ENCODE peak calls at places on chromosomes 7 and 10, in eight cellular contexts. I, H, Z, L, E, R, O and C are unnamed samples.

GRCh38 chr10:17981766-17982380 is 30.2 kb downstream of the SLC39A12 start:
- DNase-seq in L (no peak), Z (peak), O (no peak), E (no peak), R (peak), I (no peak), H (peak), C (no peak)

GRCh38 chr10:6530966-6531365 is 49.1 kb downstream of the PRKCQ start:
- DNase-seq in E (no peak), L (no peak), R (no peak), H (no peak), O (no peak), I (no peak), Z (no peak), C (no peak)

GRCh38 chr7:75772081-75773077 is at the start of gene CCL26:
- DNase-seq in R (no peak), Z (peak), H (peak), O (no peak), E (no peak), I (no peak), L (no peak), C (no peak)

GRCh38 chr10:133115453-133115842 is 27.7 kb downstream of the ADGRA1 start:
- DNase-seq in H (no peak), R (no peak), Z (no peak), I (no peak), O (no peak), E (no peak), L (no peak), C (no peak)

GRCh38 chr7:21476429-21476828 is 48.5 kb downstream of the SP4 start:
- DNase-seq in Z (no peak), E (no peak), H (no peak), O (no peak), I (no peak), L (no peak), R (no peak), C (no peak)

GRCh38 chr10:93554760-93555432 is 11.6 kb upstream of the FFAR4 start:
- DNase-seq in R (peak), O (no peak), L (no peak), H (peak), Z (peak), E (peak), I (no peak), C (peak)

GRCh38 chr7:97871659-97872024 is 566 bp downstream of the ASNS start:
- DNase-seq in Z (no peak), H (peak), L (no peak), O (no peak), E (no peak), R (no peak), I (peak), C (no peak)

GRCh38 chr7:151717918-151718317 is 159.0 kb downstream of the PRKAG2 start:
- DNase-seq in L (no peak), H (no peak), R (no peak), Z (no peak), I (no peak), E (no peak), O (no peak), C (no peak)

GRCh38 chr10:11018426-11018818 is 750 bp downstream of the CELF2 start:
- DNase-seq in H (no peak), R (no peak), O (no peak), E (no peak), L (no peak), Z (no peak), I (no peak), C (no peak)

GRCh38 chr7:90931996-90932912 is 332.0 kb upstream of the FZD1 start:
- DNase-seq in R (no peak), O (no peak), E (no peak), H (no peak), I (no peak), L (no peak), Z (peak), C (no peak)

GRCh38 chr7:20158684-20159083 is 58.5 kb downstream of the MACC1 start:
- DNase-seq in H (no peak), E (peak), R (no peak), I (no peak), O (peak), L (no peak), Z (no peak), C (no peak)

GRCh38 chr7:116671681-116672595 is at the start of gene MET:
- DNase-seq in H (peak), I (no peak), Z (no peak), E (no peak), L (no peak), R (peak), O (peak), C (peak)

GRCh38 chr7:133602291-133602690 is 349.4 kb downstream of the EXOC4 start:
- DNase-seq in R (no peak), H (no peak), Z (peak), O (no peak), E (no peak), I (no peak), L (no peak), C (no peak)

GRCh38 chr7:151687523-151688235 is 168.0 kb upstream of the RHEB start:
- DNase-seq in Z (peak), I (no peak), O (no peak), H (peak), R (peak), E (no peak), L (no peak), C (no peak)

GRCh38 chr10:24039331-24039730 is 169.6 kb upstream of the KIAA1217 start:
- DNase-seq in L (no peak), H (no peak), O (no peak), R (no peak), Z (no peak), E (no peak), I (no peak), C (no peak)

GRCh38 chr10:12819656-12820055 is 181.9 kb downstream of the CCDC3 start:
- DNase-seq in I (no peak), Z (no peak), E (no peak), O (no peak), R (no peak), H (no peak), L (no peak), C (no peak)

GRCh38 chr7:79454325-79454960 is 976 bp upstream of the MAGI2 start:
- DNase-seq in R (no peak), L (no peak), I (no peak), Z (no peak), H (peak), E (no peak), O (no peak), C (no peak)

GRCh38 chr7:96778263-96778662 is 68.6 kb upstream of the SEM1 start:
- DNase-seq in I (no peak), R (peak), Z (no peak), O (no peak), E (no peak), H (no peak), L (no peak), C (no peak)

GRCh38 chr10:12409171-12409570 is 59.8 kb downstream of the CAMK1D start:
- DNase-seq in L (no peak), O (no peak), I (no peak), R (no peak), E (no peak), H (no peak), Z (no peak), C (no peak)

GRCh38 chr10:22245567-22245966 is 27.8 kb upstream of the EBLN1 start:
- DNase-seq in Z (no peak), H (peak), L (no peak), I (no peak), E (no peak), R (no peak), O (no peak), C (no peak)

GRCh38 chr10:78957471-78958039 is 111.2 kb upstream of the ZMIZ1 start:
- DNase-seq in E (no peak), O (no peak), Z (no peak), R (no peak), L (no peak), I (no peak), H (no peak), C (no peak)

GRCh38 chr10:131788386-131788785 is 112.4 kb upstream of the PPP2R2D start:
- DNase-seq in E (no peak), Z (no peak), O (no peak), L (no peak), I (no peak), H (no peak), R (no peak), C (no peak)

GRCh38 chr10:14578060-14578952 is 196.4 kb downstream of the FAM107B start:
- DNase-seq in R (no peak), I (no peak), E (no peak), O (no peak), H (no peak), L (no peak), Z (no peak), C (no peak)

GRCh38 chr10:104937528-104937927 is 296.4 kb downstream of the SORCS3 start:
- DNase-seq in Z (peak), I (no peak), E (no peak), O (no peak), H (peak), L (no peak), R (peak), C (no peak)

GRCh38 chr10:785539-786214 is 96.2 kb upstream of the DIP2C start:
- DNase-seq in L (no peak), E (no peak), I (no peak), H (no peak), R (no peak), O (peak), Z (no peak), C (no peak)